ENCODE peak calls at places on chromosomes 12 and 14, in ten cellular contexts. Z is transverse colon, P is stomach, R is A549, L is spleen, V is uterus, D is endothelial cell of umbilical vein, F is GM12878, K is Peyer's patch, W is sigmoid colon. G is an unnamed sample.

GRCh38 chr12:11638271-11638916 is 11.1 kb upstream of the ETV6 start:
- DNase-seq in L (no peak), D (no peak), P (no peak), W (no peak), Z (no peak), V (no peak), R (no peak), F (no peak), K (no peak), G (no peak)

GRCh38 chr12:38898001-38898684 is 7.2 kb downstream of the CPNE8 start:
- DNase-seq in L (no peak), D (no peak), W (no peak), R (no peak), F (no peak), Z (no peak), P (no peak), V (no peak), K (no peak), G (no peak)

GRCh38 chr12:27000962-27001361 is 13.2 kb downstream of the TM7SF3 start:
- DNase-seq in F (no peak), L (no peak), P (no peak), V (no peak), W (no peak), K (no peak), R (no peak), D (peak; percentile 37), Z (no peak), G (no peak)

GRCh38 chr12:47397664-47398281 is 308.1 kb downstream of the RPAP3 start:
- DNase-seq in Z (no peak), L (no peak), R (peak; percentile 51), V (no peak), W (no peak), F (no peak), P (no peak), D (peak; percentile 55), K (peak; percentile 52), G (peak; percentile 35)

GRCh38 chr12:105667880-105668279 is 337.4 kb downstream of the C12orf75 start:
- DNase-seq in K (no peak), V (no peak), R (no peak), W (no peak), L (no peak), F (no peak), P (no peak), D (no peak), Z (no peak), G (no peak)

GRCh38 chr14:90256354-90257131 is at the start of gene PSMC1:
- DNase-seq in R (peak; percentile 83), D (peak; percentile 95), K (peak; percentile 96), W (peak; percentile 95), V (peak; percentile 89), L (peak; percentile 96), P (peak; percentile 91), Z (peak; percentile 93), F (peak; percentile 68), G (peak; percentile 97)

GRCh38 chr14:91288876-91289275 is 44.4 kb upstream of the GPR68 start:
- DNase-seq in Z (no peak), W (no peak), P (no peak), L (peak; percentile 72), K (no peak), R (no peak), F (no peak), D (no peak), V (no peak), G (no peak)

GRCh38 chr12:6269986-6270385 is 40.5 kb upstream of the PLEKHG6 start:
- DNase-seq in R (no peak), P (no peak), Z (no peak), V (no peak), L (peak; percentile 23), F (no peak), K (no peak), D (no peak), W (peak; percentile 55), G (no peak)

GRCh38 chr12:67472551-67472950 is 176.0 kb upstream of the DYRK2 start:
- DNase-seq in W (no peak), K (no peak), R (no peak), P (no peak), F (no peak), D (no peak), V (no peak), L (no peak), Z (no peak), G (no peak)

GRCh38 chr12:24822121-24822899 is 126.6 kb downstream of the BCAT1 start:
- DNase-seq in P (no peak), Z (no peak), R (no peak), W (no peak), V (no peak), K (no peak), F (peak; percentile 66), L (no peak), D (no peak), G (no peak)

GRCh38 chr14:51244591-51244990 is 4.5 kb downstream of the TMX1 start:
- DNase-seq in W (no peak), R (no peak), Z (no peak), L (no peak), F (no peak), P (no peak), V (no peak), K (no peak), D (no peak), G (no peak)

GRCh38 chr12:89020121-89020480 is 332.2 kb downstream of the DUSP6 start:
- DNase-seq in K (no peak), Z (no peak), D (no peak), R (no peak), L (no peak), V (no peak), F (no peak), P (no peak), W (no peak), G (no peak)
- TF ChIP-seq POLR2A in K (no peak), Z (no peak), D (no peak), R (no peak), L (no peak), V (no peak), F (no peak), P (no peak), W (no peak), G (no peak)

GRCh38 chr12:110046451-110047187 is 1.7 kb downstream of the C12orf76 start:
- DNase-seq in F (no peak), L (no peak), V (no peak), R (no peak), Z (no peak), K (no peak), D (no peak), P (no peak), W (no peak), G (peak; percentile 21)

GRCh38 chr12:110047297-110047940 is 903 bp downstream of the C12orf76 start:
- DNase-seq in P (no peak), D (no peak), L (no peak), K (no peak), Z (no peak), R (no peak), V (no peak), W (no peak), F (no peak), G (no peak)

GRCh38 chr12:110050927-110051326 is 2.6 kb upstream of the C12orf76 start:
- DNase-seq in F (no peak), Z (no peak), K (peak; percentile 46), W (no peak), R (no peak), V (no peak), L (no peak), D (no peak), P (no peak), G (no peak)

GRCh38 chr12:110048242-110049027 is at the start of gene C12orf76:
- DNase-seq in F (peak; percentile 96), R (peak; percentile 93), Z (peak; percentile 95), L (peak; percentile 99), P (peak; percentile 94), V (peak; percentile 91), K (peak; percentile 98), D (peak; percentile 95), W (peak; percentile 96), G (peak; percentile 93)
- TF ChIP-seq POLR2A in F (peak; percentile 82), R (peak; percentile 94), Z (peak; percentile 67), L (peak; percentile 23), P (peak; percentile 48), V (no peak), K (peak; percentile 39), D (peak; percentile 96), W (peak; percentile 11), G (peak; percentile 78)

DNA sequence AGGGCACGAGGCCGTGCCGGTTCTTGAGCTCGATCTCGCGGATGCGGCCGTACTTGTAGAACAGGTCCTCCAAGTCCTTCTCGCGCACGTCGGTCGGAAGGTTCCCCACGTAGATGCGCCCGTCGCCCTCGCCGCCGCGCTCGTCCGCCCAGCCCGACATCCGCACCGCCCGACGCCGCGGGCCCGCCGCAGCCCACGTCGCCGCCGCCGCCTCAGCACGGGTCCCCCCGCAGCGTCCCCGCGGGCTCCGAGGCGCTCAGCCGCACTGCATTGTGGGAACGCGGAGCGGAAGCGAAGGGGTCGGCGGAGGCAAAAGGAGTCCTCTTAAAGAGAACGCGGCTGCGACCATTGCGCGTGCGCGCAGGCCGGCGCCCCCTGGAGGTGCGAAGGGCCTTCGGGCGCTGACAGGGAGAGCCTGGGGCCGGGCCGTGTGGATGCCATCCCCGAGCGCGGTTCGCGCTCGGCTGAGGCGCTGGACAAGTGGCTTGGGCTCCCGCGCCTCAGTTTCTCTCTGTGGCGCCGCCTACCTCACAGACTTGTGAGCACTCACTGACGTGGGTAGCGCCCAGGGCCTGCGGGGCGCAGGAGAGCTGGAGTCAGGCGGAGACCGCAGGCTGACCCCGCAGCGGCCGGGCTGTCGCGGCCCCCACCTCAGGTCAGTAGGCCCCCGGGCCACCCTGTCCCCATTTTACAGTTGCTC is at the start of gene SRSF9:
- DNase-seq in P (peak; percentile 96), L (peak; percentile 100), F (peak; percentile 80), W (peak; percentile 98), R (peak; percentile 98), D (peak; percentile 96), V (peak; percentile 94), K (peak; percentile 98), Z (peak; percentile 96), G (peak; percentile 99)
- TF ChIP-seq POLR2A in P (peak; percentile 21), L (peak; percentile 83), F (peak; percentile 91), W (peak; percentile 43), R (peak; percentile 88), D (peak; percentile 87), V (peak; percentile 44), K (peak; percentile 70), Z (peak; percentile 51), G (peak; percentile 88)

GRCh38 chr12:108619369-108620160 is 14.1 kb downstream of the SELPLG start:
- DNase-seq in W (no peak), R (no peak), Z (no peak), V (no peak), K (no peak), P (no peak), D (no peak), F (no peak), L (no peak), G (no peak)

GRCh38 chr12:108616359-108616758 is 17.3 kb downstream of the SELPLG start:
- DNase-seq in R (no peak), K (no peak), D (no peak), L (no peak), P (no peak), V (no peak), F (no peak), Z (no peak), W (no peak), G (no peak)

GRCh38 chr12:108615918-108616317 is 17.8 kb downstream of the SELPLG start:
- DNase-seq in L (no peak), R (no peak), Z (no peak), F (no peak), D (no peak), W (no peak), P (no peak), V (no peak), K (no peak), G (no peak)

GRCh38 chr12:108618079-108618952 is 15.4 kb downstream of the SELPLG start:
- DNase-seq in K (peak; percentile 91), D (peak; percentile 71), V (peak; percentile 80), R (peak; percentile 90), Z (peak; percentile 84), L (peak; percentile 94), W (peak; percentile 90), P (peak; percentile 82), F (no peak), G (peak; percentile 91)

GRCh38 chr12:108616941-108617858 is 16.5 kb downstream of the SELPLG start:
- DNase-seq in F (peak; percentile 93), P (no peak), R (peak; percentile 48), W (no peak), D (no peak), L (no peak), K (peak; percentile 71), V (no peak), Z (peak; percentile 33), G (no peak)
- TF ChIP-seq POLR2A in F (peak; percentile 69), P (no peak), R (no peak), W (no peak), D (no peak), L (no peak), K (no peak), V (no peak), Z (no peak), G (no peak)